ENCODE peak calls at places on chromosome 18, in nine cellular contexts. V is heart right ventricle; M is colonic mucosa; W is GM23338; U is naive thymus-derived CD4-positive, alpha-beta T cell; K is IMR-90; L is lower lobe of right lung; D is left ventricle myocardium inferior; G is hepatocyte. E is an unnamed sample. For H3K27me3, the result is how much of the 10 kb centered on the place peaks cover.

GRCh38 chr18:28647961-28648360 is 471.0 kb upstream of the CDH2 start:
- DNase-seq in W (no peak), U (no peak), K (no peak), M (no peak), L (no peak), V (no peak), G (no peak), D (no peak), E (no peak)

GRCh38 chr18:76982038-76982437 is 150.5 kb downstream of the MBP start:
- DNase-seq in V (no peak), D (no peak), L (no peak), W (no peak), G (no peak), K (no peak), U (no peak), M (peak), E (no peak)

GRCh38 chr18:10864722-10865121 is 284.6 kb downstream of the PIEZO2 start:
- DNase-seq in G (no peak), W (no peak), D (no peak), L (no peak), U (no peak), V (no peak), K (no peak), M (no peak), E (no peak)

GRCh38 chr18:67516432-67517223 is at the start of gene DSEL:
- DNase-seq in L (peak), V (peak), K (peak), M (peak), U (peak), D (peak), G (peak), W (peak), E (peak)

GRCh38 chr18:32425466-32425865 is 45.2 kb downstream of the GAREM1 start:
- DNase-seq in W (no peak), L (no peak), M (no peak), V (no peak), G (peak), D (no peak), U (no peak), K (peak), E (no peak)

GRCh38 chr18:44474596-44474995 is 206.1 kb upstream of the SETBP1 start:
- DNase-seq in M (no peak), L (no peak), W (no peak), V (no peak), U (no peak), G (no peak), K (no peak), D (no peak), E (no peak)

GRCh38 chr18:3297025-3297984 is 35.4 kb downstream of the MYL12B start:
- DNase-seq in W (peak), U (peak), M (peak), D (peak), L (peak), K (peak), G (peak), V (peak), E (peak)

GRCh38 chr18:76363451-76364120 is 131.5 kb downstream of the ZNF516 start:
- DNase-seq in V (no peak), U (no peak), M (no peak), K (peak), G (no peak), W (no peak), D (no peak), L (no peak), E (no peak)

GRCh38 chr18:74896390-74896991 is 298.8 kb downstream of the ZNF407 start:
- DNase-seq in D (no peak), G (peak), K (peak), W (peak), M (peak), V (no peak), U (peak), L (no peak), E (no peak)

GRCh38 chr18:75244336-75244735 is 33.7 kb downstream of the TSHZ1 start:
- DNase-seq in W (peak), V (peak), M (no peak), K (no peak), U (peak), G (peak), D (no peak), L (no peak), E (no peak)

GRCh38 chr18:67043276-67043675 is 439.4 kb upstream of the CDH19 start:
- DNase-seq in K (no peak), W (peak), D (no peak), M (no peak), G (no peak), U (no peak), L (no peak), V (no peak), E (no peak)

GRCh38 chr18:66168834-66169233 is 418.0 kb downstream of the CDH7 start:
- DNase-seq in G (no peak), L (no peak), W (no peak), M (no peak), D (no peak), K (no peak), V (no peak), U (no peak), E (no peak)

GRCh38 chr18:75279381-75279780 is 68.8 kb downstream of the TSHZ1 start:
- DNase-seq in W (no peak), V (no peak), K (no peak), G (no peak), D (no peak), L (no peak), U (no peak), M (peak), E (no peak)

GRCh38 chr18:43471873-43472272 is 194.6 kb upstream of the SYT4 start:
- DNase-seq in W (no peak), D (no peak), L (no peak), M (no peak), V (no peak), U (no peak), G (no peak), K (no peak), E (no peak)

GRCh38 chr18:2913398-2914005 is 66.7 kb downstream of the EMILIN2 start:
- DNase-seq in W (no peak), U (no peak), V (no peak), G (no peak), M (no peak), L (no peak), D (no peak), K (no peak), E (peak)

GRCh38 chr18:12963069-12963468 is 15.3 kb downstream of the SEH1L start:
- DNase-seq in W (no peak), K (peak), V (no peak), U (no peak), G (no peak), D (no peak), M (no peak), L (no peak), E (no peak)

GRCh38 chr18:39414009-39414700 is 1848.6 kb upstream of the CELF4 start:
- DNase-seq in U (no peak), L (no peak), W (no peak), G (peak), V (no peak), K (peak), D (no peak), M (no peak), E (no peak)

GRCh38 chr18:519019-519879 is 18.7 kb upstream of the COLEC12 start:
- DNase-seq in D (peak), L (peak), U (no peak), V (peak), K (peak), G (peak), W (no peak), M (no peak), E (no peak)

GRCh38 chr18:45402485-45403056 is 212.7 kb upstream of the SLC14A2 start:
- DNase-seq in L (no peak), K (peak), V (no peak), D (no peak), G (no peak), M (peak), U (no peak), W (no peak), E (no peak)

GRCh38 chr18:2976218-2976617 is 36.7 kb downstream of the LPIN2 start:
- DNase-seq in L (no peak), V (no peak), K (no peak), G (peak), M (no peak), D (no peak), U (no peak), W (no peak), E (no peak)

GRCh38 chr18:55863876-55864275 is 275.9 kb upstream of the TCF4 start:
- DNase-seq in K (peak), W (peak), M (no peak), L (no peak), V (no peak), U (no peak), D (peak), G (peak), E (no peak)
- H3K27ac ChIP-seq in K (no peak), W (peak), M (no peak), L (no peak), V (peak), U (no peak), D (peak), G (no peak), E (peak)

GRCh38 chr18:79397288-79397829 is 1.6 kb downstream of the NFATC1 start:
- DNase-seq in V (no peak), K (no peak), L (peak), G (no peak), W (no peak), U (no peak), M (no peak), D (no peak), E (no peak)
- H3K27me3 ChIP-seq in V (under half), K (under half), L (under half), G (half or more), W (half or more), U (under half), M (half or more), D (under half), E (under half)

GRCh38 chr18:49186242-49186641 is 235.5 kb upstream of the SMAD7 start:
- DNase-seq in W (no peak), L (no peak), U (no peak), G (no peak), V (no peak), D (no peak), M (no peak), K (no peak), E (no peak)
- H3K27ac ChIP-seq in W (no peak), L (no peak), U (no peak), G (no peak), V (no peak), D (no peak), M (no peak), K (no peak), E (no peak)

GRCh38 chr18:22939649-22940048 is 6.5 kb downstream of the RBBP8 start:
- DNase-seq in V (no peak), D (no peak), G (no peak), L (no peak), U (no peak), M (no peak), K (no peak), W (no peak), E (no peak)
- H3K27me3 ChIP-seq in V (under half), D (under half), G (under half), L (under half), U (under half), M (under half), K (under half), W (under half), E (under half)

DNA sequence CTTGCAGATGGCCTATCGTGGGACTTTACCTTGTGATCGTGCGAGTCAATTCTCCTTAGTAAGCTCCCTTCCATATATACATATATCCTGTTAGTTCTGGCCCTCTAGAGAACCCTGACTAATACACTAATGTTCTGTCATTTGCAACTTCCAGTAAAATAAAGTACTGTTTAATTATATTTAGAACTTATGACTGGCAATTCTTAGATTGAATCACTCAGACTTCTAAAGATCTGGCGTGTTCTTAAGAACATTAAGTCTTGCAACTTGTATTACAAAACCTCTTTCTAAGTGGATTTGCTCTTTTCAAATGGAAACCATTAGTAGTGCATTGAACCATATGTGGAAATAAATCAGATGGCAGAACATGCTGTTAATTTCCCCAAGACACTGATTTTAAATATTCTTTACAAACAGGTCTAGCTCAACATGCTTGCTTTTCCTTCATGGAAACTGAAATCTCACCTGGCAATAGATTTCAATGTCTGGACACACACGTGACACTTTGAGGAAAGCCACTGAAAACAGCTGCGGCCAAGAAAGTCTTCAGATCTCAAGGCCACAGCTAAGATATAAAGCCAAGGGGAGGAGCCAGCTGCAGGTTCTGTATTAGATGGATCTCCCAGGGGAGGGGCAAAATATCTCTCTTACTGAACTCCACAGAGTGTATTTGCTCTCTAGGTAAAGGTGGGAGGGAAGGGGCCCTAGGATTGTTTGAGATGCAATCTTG is 50.6 kb downstream of the PMAIP1 start:
- DNase-seq in U (no peak), W (no peak), G (no peak), M (no peak), K (peak), L (no peak), D (no peak), V (no peak), E (no peak)
- H3K27ac ChIP-seq in U (no peak), W (no peak), G (no peak), M (no peak), K (no peak), L (no peak), D (no peak), V (no peak), E (no peak)

GRCh38 chr18:7429831-7430230 is 137.3 kb upstream of the PTPRM start:
- DNase-seq in L (no peak), M (no peak), W (no peak), K (no peak), U (no peak), V (no peak), G (no peak), D (no peak), E (no peak)
- H3K27me3 ChIP-seq in L (under half), M (under half), W (under half), K (under half), U (under half), V (under half), G (under half), D (under half), E (under half)

GRCh38 chr18:8742382-8743361 is 37.3 kb downstream of the MTCL1 start:
- DNase-seq in M (no peak), W (no peak), V (no peak), G (no peak), L (no peak), K (no peak), U (peak), D (no peak), E (no peak)
- H3K27ac ChIP-seq in M (no peak), W (no peak), V (no peak), G (no peak), L (no peak), K (no peak), U (no peak), D (no peak), E (no peak)